ENCODE peak calls at places on chromosomes 2 and 18, in eight cellular contexts. R, S, B, I, Y, J, E and A are unnamed samples.
A peak's percentile ranks its signal among the peaks of the same experiment; 100 is the strongest.

GRCh38 chr2:128738446-128739110 is 419.9 kb upstream of the HS6ST1 start:
- DNase-seq in R (no peak), J (no peak), E (no peak), B (no peak), Y (no peak), I (no peak), S (no peak), A (no peak)

GRCh38 chr2:229654437-229654836 is 59.9 kb downstream of the DNER start:
- DNase-seq in E (no peak), J (no peak), R (no peak), B (no peak), Y (no peak), S (no peak), I (no peak), A (no peak)

GRCh38 chr18:57768557-57769326 is 34.4 kb downstream of the ATP8B1 start:
- DNase-seq in I (no peak), S (no peak), E (no peak), Y (peak; percentile 61), J (peak; percentile 55), R (peak; percentile 53), B (no peak), A (peak; percentile 79)

GRCh38 chr2:240237609-240238151 is 97.2 kb upstream of the OTOS start:
- DNase-seq in E (no peak), I (no peak), B (peak; percentile 57), J (peak; percentile 79), R (peak; percentile 47), Y (peak; percentile 85), S (no peak), A (peak; percentile 69)

GRCh38 chr18:46412831-46413371 is 244.1 kb downstream of the LOXHD1 start:
- DNase-seq in Y (no peak), E (no peak), S (no peak), R (no peak), J (no peak), B (peak; percentile 51), I (no peak), A (peak; percentile 8)

GRCh38 chr2:19503406-19503805 is 145.0 kb upstream of the OSR1 start:
- DNase-seq in E (no peak), Y (no peak), R (no peak), J (no peak), B (no peak), S (no peak), I (no peak), A (no peak)

GRCh38 chr18:51250006-51250405 is 52.5 kb upstream of the MEX3C start:
- DNase-seq in E (no peak), B (no peak), J (no peak), Y (no peak), I (no peak), S (no peak), R (no peak), A (no peak)

GRCh38 chr2:195520671-195521155 is 136.3 kb upstream of the SLC39A10 start:
- DNase-seq in S (no peak), B (no peak), J (peak; percentile 97), Y (peak; percentile 99), R (no peak), I (no peak), E (no peak), A (peak; percentile 97)

GRCh38 chr2:11073791-11074190 is 81.5 kb upstream of the SLC66A3 start:
- DNase-seq in S (no peak), B (no peak), R (no peak), J (peak; percentile 11), E (no peak), I (no peak), Y (peak; percentile 74), A (peak; percentile 40)

GRCh38 chr2:236633219-236633570 is 63.6 kb downstream of the ACKR3 start:
- DNase-seq in E (no peak), I (no peak), S (no peak), Y (no peak), B (no peak), J (no peak), R (no peak), A (no peak)

DNA sequence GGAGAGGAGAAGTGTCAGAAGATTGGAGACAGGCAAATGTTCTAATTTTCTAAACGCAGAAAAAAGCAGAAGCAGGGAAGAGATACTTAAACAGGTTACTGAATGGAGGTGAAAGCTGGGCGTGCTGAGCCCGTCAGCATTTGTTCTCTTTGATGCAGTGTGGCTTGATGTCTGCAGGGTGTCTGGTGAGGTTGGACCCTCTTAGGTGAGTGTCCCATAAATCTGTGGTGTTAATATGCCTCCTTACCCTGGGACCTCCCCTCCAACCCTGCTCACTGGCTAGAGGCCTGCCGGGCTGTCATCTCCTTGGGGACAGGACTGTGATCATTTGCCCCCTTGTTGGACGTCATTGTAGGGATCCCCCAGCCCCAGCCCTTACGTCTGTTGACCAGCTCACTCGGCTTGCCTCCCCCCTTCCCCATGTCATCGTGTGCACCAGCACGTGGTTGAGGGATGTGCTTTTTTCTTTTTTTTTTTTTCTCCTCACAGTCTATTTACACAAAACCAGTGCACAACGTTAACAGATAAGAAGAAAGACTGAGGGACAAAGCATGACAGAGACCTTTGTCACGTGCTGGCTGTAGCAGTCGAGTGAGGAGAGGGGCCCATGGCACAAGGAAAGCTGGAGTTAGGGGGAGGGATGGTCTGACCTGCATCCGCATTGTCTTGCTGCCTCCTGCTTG is 56.4 kb downstream of the NCK2 start:
- DNase-seq in B (no peak), R (no peak), S (no peak), Y (no peak), E (no peak), J (no peak), I (no peak), A (no peak)
- H3K4me1 ChIP-seq in B (peaks cover 15% of the 10 kb centered on the region), R (peaks cover 63% of the 10 kb centered on the region), S (peaks cover 39% of the 10 kb centered on the region), Y (peaks cover 12% of the 10 kb centered on the region), E (peaks cover 39% of the 10 kb centered on the region), J (peaks cover 13% of the 10 kb centered on the region), I (peaks cover 28% of the 10 kb centered on the region), A (peaks cover 12% of the 10 kb centered on the region)

GRCh38 chr2:3662239-3662638 is 4.2 kb downstream of the ALLC start:
- DNase-seq in Y (no peak), J (no peak), R (no peak), E (no peak), B (no peak), I (no peak), S (no peak), A (no peak)
- TF ChIP-seq CTCF in Y (no peak), J (no peak), R (no peak), E (no peak), B (no peak), I (no peak), S (no peak), A (no peak)

GRCh38 chr2:120905824-120906571 is 170.3 kb downstream of the GLI2 start:
- DNase-seq in J (no peak), Y (no peak), R (no peak), S (no peak), E (no peak), I (no peak), B (no peak), A (no peak)
- H3K4me1 ChIP-seq in J (peaks cover 4% of the 10 kb centered on the region), Y (peaks cover 12% of the 10 kb centered on the region), R (no peaks in the 10 kb centered on the region), S (peaks cover 12% of the 10 kb centered on the region), E (peaks cover 2% of the 10 kb centered on the region), I (no peaks in the 10 kb centered on the region), B (peaks cover 26% of the 10 kb centered on the region), A (peaks cover 12% of the 10 kb centered on the region)

GRCh38 chr2:196535080-196535479 is 104.4 kb upstream of the CCDC150 start:
- DNase-seq in S (no peak), I (no peak), J (no peak), R (no peak), Y (no peak), B (no peak), E (no peak), A (no peak)

GRCh38 chr2:196533998-196534397 is 105.5 kb upstream of the CCDC150 start:
- DNase-seq in Y (no peak), B (no peak), R (no peak), S (no peak), J (no peak), E (no peak), I (no peak), A (no peak)

GRCh38 chr2:196537311-196537710 is 102.2 kb upstream of the CCDC150 start:
- DNase-seq in E (no peak), B (no peak), J (no peak), S (no peak), R (no peak), I (no peak), Y (no peak), A (no peak)

GRCh38 chr2:196534533-196534932 is 105.0 kb upstream of the CCDC150 start:
- DNase-seq in J (no peak), E (no peak), Y (no peak), R (no peak), I (no peak), B (no peak), S (no peak), A (no peak)

DNA sequence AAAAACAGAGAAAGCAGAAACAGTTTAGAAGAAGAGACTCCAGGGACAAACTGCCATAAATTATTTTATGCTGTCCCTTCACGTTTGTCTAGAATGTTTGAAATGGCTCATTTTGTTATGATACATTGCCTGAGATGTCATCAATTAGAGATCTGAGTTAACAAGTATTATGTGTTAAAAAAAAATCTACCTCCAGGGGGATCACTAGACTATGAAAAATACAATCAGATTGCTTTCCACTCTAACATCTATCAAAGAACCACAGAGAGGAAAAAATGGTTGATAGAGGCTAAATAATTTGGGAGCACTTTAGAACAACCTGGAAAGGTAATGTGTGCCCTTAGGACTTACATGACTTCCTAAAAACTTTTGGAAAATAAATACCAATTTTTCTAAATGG is 103.8 kb upstream of the CCDC150 start:
- DNase-seq in R (no peak), Y (no peak), E (no peak), S (no peak), B (no peak), I (no peak), J (no peak), A (peak; percentile 1)
- TF ChIP-seq CTCF in R (no peak), Y (no peak), E (no peak), S (no peak), B (no peak), I (no peak), J (no peak), A (no peak)

DNA sequence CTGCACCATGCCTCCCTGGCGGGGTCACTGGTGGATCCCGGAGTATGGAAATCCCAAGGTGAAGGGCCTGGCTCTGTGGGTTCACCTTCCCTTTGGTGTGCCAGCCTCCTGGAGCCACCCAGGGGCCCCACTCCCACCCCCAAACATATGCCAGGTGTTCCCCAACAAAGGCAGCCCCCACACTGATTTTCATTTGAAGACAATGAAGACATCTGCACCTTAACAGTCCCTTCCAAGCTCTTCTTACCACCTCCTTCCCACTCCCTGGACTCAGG is 11.7 kb downstream of the BIN1 start:
- DNase-seq in R (peak; percentile 53), S (no peak), J (no peak), Y (no peak), E (peak; percentile 25), I (no peak), B (peak; percentile 10), A (no peak)
- H3K4me1 ChIP-seq in R (peaks cover 97% of the 10 kb centered on the region), S (peaks cover 9% of the 10 kb centered on the region), J (peaks cover 22% of the 10 kb centered on the region), Y (peaks cover 21% of the 10 kb centered on the region), E (peaks cover 39% of the 10 kb centered on the region), I (no peaks in the 10 kb centered on the region), B (peaks cover 13% of the 10 kb centered on the region), A (peaks cover 8% of the 10 kb centered on the region)

DNA sequence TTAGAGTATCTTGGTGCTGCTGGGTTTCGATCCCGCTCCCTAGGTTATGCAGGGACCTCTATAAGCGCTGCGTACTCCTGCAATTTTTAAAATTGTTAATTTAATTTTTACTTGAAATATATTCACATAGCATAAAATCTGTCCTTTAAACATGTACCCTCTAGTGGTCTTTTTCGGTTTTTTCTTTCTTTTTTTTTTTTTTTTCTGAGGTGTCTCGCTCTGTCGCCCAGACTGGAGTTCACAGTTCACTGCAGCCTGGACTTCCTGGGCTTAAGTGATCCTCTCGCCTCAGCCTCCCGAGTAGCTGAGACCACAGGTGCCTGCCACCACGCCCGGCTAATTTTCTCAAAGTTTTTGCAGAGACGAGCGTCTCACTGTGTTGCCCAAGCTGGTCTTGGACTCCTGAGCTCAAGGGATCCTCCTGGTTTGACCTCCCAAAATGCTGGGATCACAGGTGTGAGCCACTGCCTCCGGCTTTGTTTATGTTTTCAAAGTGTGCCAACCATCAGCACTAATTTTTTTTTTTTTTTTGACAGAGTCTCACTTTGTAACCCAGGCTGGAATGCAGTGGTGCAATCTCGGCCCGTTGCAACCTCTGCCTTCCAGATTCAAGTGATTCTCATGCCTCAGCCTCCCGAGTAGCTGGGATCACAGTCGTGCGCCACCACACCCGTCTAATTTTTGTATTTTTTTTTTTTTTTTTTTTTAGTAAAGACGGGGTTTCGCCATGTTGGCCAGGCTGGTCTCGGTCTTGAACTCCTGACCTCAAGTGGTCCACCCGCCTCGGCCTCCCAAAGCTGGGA is 585 bp upstream of the MOB1A start:
- DNase-seq in S (no peak), E (peak; percentile 57), Y (no peak), R (no peak), J (no peak), I (no peak), B (peak; percentile 34), A (no peak)
- TF ChIP-seq CTCF in S (peak; percentile 32), E (no peak), Y (peak; percentile 34), R (peak; percentile 43), J (no peak), I (peak; percentile 22), B (no peak), A (no peak)